ENCODE peak calls at places on chromosome 1, in five cellular contexts. S is left ventricle myocardium inferior, Y is pancreas, N is cardiac fibroblast, R is aorta. T is an unnamed sample.

GRCh38 chr1:198563578-198563977 is 23.1 kb upstream of the ATP6V1G3 start:
- DNase-seq in R (no peak), S (no peak), N (peak; percentile 9), Y (no peak), T (no peak)

GRCh38 chr1:153663211-153663610 is 4.7 kb downstream of the SNAPIN start:
- DNase-seq in Y (no peak), R (no peak), N (peak; percentile 72), S (no peak), T (no peak)

GRCh38 chr1:66540434-66541032 is 6.6 kb downstream of the SGIP1 start:
- DNase-seq in R (no peak), N (peak; percentile 71), S (no peak), Y (no peak), T (peak; percentile 94)

GRCh38 chr1:51754666-51755065 is 123.9 kb downstream of the NRDC start:
- DNase-seq in Y (no peak), R (no peak), S (no peak), N (no peak), T (no peak)

GRCh38 chr1:183291802-183292515 is 105.9 kb downstream of the LAMC2 start:
- DNase-seq in N (peak; percentile 49), R (peak; percentile 77), S (no peak), Y (no peak), T (no peak)

GRCh38 chr1:7705048-7705907 is 65.8 kb upstream of the VAMP3 start:
- DNase-seq in N (no peak), Y (peak; percentile 41), S (peak; percentile 57), R (peak; percentile 59), T (no peak)

GRCh38 chr1:41327383-41327999 is 33.7 kb upstream of the FOXO6 start:
- DNase-seq in Y (no peak), N (no peak), S (no peak), R (no peak), T (no peak)

GRCh38 chr1:54640863-54641836 is at the start of gene MROH7:
- DNase-seq in R (no peak), N (no peak), S (no peak), Y (no peak), T (no peak)

GRCh38 chr1:95035536-95035935 is 37.2 kb downstream of the ALG14 start:
- DNase-seq in N (peak; percentile 95), R (no peak), S (no peak), Y (no peak), T (peak; percentile 82)

GRCh38 chr1:8892026-8892425 is 13.5 kb upstream of the ENO1 start:
- DNase-seq in R (no peak), S (no peak), N (no peak), Y (no peak), T (no peak)

GRCh38 chr1:8886589-8886988 is 8.1 kb upstream of the ENO1 start:
- DNase-seq in R (no peak), Y (no peak), S (no peak), N (no peak), T (no peak)

GRCh38 chr1:8889103-8889846 is 10.8 kb upstream of the ENO1 start:
- DNase-seq in S (no peak), N (peak; percentile 52), Y (no peak), R (no peak), T (no peak)

GRCh38 chr1:8891405-8891804 is 12.9 kb upstream of the ENO1 start:
- DNase-seq in R (no peak), Y (no peak), S (no peak), N (no peak), T (no peak)

DNA sequence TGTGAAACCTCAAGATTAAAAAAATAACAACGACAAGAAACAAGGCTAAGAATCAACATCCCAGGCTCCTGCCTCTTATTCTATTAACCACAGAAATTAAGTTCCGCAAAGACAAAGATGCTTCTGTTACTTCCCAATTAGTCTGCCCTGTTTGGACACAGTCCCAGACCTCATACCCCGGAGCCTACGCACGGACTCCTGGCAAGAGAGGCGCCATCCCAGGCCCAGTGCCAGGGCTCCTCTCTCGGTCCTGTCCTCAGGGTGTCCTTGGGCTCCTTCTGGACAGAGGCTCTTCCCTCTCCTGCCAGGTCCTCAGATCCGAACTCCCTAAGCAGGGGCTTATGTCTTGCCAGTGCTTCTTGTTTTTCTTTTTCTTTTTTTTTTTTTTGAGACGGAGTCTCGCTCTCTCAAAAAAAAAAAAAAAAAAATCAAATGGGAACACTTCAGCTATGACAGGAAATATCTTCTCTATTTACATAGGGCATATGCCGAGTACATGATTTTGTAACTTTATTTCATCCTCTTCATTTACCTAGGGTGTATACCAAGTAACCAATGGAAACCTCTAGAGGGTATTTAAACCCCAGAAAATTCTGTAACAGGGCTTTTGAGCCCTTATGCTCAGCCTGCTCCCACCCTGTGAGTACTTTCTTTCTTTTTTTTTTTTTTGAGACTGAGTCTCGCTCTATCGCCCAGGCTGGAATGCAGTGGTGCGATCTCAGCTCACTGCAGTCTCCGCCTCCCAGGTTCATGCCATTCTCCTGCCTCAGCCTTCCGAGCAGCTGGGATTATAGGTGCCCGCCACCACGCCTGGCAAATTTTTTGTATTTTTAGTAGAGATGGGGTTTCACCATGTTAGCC is 11.7 kb upstream of the ENO1 start:
- DNase-seq in R (peak; percentile 89), N (peak; percentile 94), Y (peak; percentile 61), S (peak; percentile 93), T (peak; percentile 79)
- H3K4me3 ChIP-seq in R (no peak overlapping the region), N (peak overlapping the region; percentile 41), Y (no peak overlapping the region), S (peak overlapping the region; percentile 26), T (peak overlapping the region; percentile 28)

GRCh38 chr1:200033511-200034261 is 6.2 kb downstream of the NR5A2 start:
- DNase-seq in Y (peak; percentile 47), N (no peak), S (no peak), R (no peak), T (no peak)

GRCh38 chr1:200035956-200036615 is 8.6 kb downstream of the NR5A2 start:
- DNase-seq in S (no peak), R (no peak), N (no peak), Y (peak; percentile 42), T (no peak)

GRCh38 chr1:200035397-200035955 is 8.0 kb downstream of the NR5A2 start:
- DNase-seq in S (no peak), N (no peak), Y (peak; percentile 44), R (no peak), T (no peak)

GRCh38 chr1:200034821-200035396 is 7.4 kb downstream of the NR5A2 start:
- DNase-seq in Y (no peak), R (no peak), S (no peak), N (no peak), T (no peak)

GRCh38 chr1:200034262-200034557 is 6.7 kb downstream of the NR5A2 start:
- DNase-seq in N (no peak), R (no peak), S (no peak), Y (no peak), T (no peak)
- H3K4me3 ChIP-seq in N (no peak overlapping the region), R (no peak overlapping the region), S (peak overlapping the region; percentile 40), Y (peak overlapping the region; percentile 72), T (no peak overlapping the region)

DNA sequence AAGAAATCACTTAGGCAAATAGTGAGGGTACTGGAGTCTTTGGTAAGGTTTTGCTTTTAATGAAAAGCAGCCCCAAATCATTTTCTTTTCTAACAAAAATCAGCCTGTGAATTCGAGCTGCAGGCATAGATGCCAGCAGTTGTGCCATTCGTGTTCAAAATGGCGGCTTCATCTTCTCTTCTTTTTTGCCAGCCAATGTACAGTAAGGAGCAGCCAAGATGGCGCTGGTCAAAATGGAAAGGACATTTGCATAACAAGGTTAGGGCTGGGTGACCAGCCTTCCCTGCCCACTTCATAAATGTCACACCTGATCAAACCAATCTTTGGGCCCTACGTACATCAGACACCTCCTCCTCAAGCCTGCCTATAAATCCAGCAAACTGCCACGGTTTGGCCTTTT is 100.2 kb upstream of the RGS1 start:
- DNase-seq in Y (no peak), R (no peak), N (no peak), S (no peak), T (no peak)
- H3K4me3 ChIP-seq in Y (no peak overlapping the region), R (no peak overlapping the region), N (no peak overlapping the region), S (no peak overlapping the region), T (no peak overlapping the region)

GRCh38 chr1:19210772-19211549 is 895 bp upstream of the UBR4 start:
- DNase-seq in R (no peak), S (no peak), N (peak; percentile 36), Y (no peak), T (peak; percentile 2)
- H3K4me3 ChIP-seq in R (peak overlapping the region; percentile 98), S (peak overlapping the region; percentile 84), N (peak overlapping the region; percentile 82), Y (peak overlapping the region; percentile 95), T (peak overlapping the region; percentile 93)

GRCh38 chr1:81556968-81557367 is 243.8 kb upstream of the ADGRL2 start:
- DNase-seq in Y (no peak), S (no peak), R (no peak), N (no peak), T (no peak)
- H3K4me3 ChIP-seq in Y (no peak overlapping the region), S (no peak overlapping the region), R (no peak overlapping the region), N (no peak overlapping the region), T (no peak overlapping the region)

GRCh38 chr1:165240486-165240885 is 116.0 kb downstream of the LMX1A start:
- DNase-seq in R (no peak), Y (no peak), S (no peak), N (no peak), T (no peak)
- H3K4me3 ChIP-seq in R (no peak overlapping the region), Y (no peak overlapping the region), S (no peak overlapping the region), N (no peak overlapping the region), T (no peak overlapping the region)

DNA sequence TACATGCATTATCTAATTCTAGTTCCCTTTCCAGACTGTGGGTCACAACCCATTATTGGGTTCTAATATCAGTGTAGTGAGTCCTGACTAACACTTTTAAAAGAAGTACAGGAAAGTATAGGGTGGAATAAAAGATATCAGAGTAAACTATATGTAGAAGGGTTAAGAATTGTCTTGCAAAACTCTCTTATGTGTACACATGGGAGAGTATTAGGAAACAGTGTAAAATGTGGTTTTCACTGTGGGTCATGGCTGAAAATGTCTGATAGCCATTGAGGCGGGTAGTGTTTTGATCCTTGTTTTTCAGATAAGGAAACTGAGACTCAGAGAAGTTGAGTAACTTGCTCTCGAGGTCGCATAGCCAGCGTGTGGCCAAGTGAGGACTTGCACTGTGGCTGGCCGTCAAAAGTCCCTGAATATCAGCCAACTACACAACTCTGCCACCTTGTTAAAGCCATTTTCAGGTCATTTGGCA is 18.5 kb upstream of the MTARC1 start:
- DNase-seq in S (no peak), Y (no peak), R (no peak), N (no peak), T (no peak)
- H3K4me3 ChIP-seq in S (no peak overlapping the region), Y (no peak overlapping the region), R (no peak overlapping the region), N (no peak overlapping the region), T (no peak overlapping the region)

DNA sequence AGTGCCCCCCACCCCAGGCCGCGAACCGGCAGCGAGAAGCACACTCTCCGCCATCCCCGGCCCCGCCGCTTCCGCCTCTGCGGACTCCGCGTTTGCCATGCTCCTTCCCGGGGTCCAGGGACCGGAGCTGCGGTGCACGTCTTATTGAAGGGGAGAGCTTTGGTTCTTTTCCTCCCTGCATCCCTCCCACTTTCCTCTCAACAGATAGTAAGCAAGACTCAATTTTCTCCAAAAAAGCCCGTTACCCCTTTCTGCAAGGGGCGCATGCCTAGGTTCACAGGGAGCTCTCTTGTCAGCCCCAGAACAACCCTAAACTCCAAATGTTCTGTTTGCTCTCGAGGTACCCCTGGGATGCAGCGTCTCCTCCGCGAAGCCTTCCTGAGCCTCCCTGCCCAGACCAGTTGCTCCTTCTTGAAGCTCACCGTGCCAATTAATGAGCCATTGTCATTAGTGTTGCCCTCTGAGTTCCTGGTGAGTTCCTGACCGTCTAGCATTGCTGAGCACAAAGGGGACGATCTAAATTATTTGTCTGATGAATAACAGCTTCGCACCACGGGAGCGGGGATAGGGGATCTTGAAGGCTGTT is 8.1 kb downstream of the FOXD3 start:
- DNase-seq in R (no peak), N (no peak), Y (no peak), S (no peak), T (no peak)
- H3K4me3 ChIP-seq in R (no peak overlapping the region), N (no peak overlapping the region), Y (no peak overlapping the region), S (peak overlapping the region; percentile 15), T (no peak overlapping the region)